ENCODE peak calls at places on chromosomes 12 and 14, in four cellular contexts. M is psoas muscle; G is cardiac muscle cell; P is CD8-positive, alpha-beta T cell. C is an unnamed sample. For H3K9me3, the result is how much of the 10 kb centered on the place peaks cover.

GRCh38 chr14:90354551-90355298 is 23.0 kb upstream of the NRDE2 start:
- DNase-seq in M (no peak), G (peak), P (no peak), C (no peak)

GRCh38 chr12:16094437-16094836 is 183.0 kb downstream of the SLC15A5 start:
- DNase-seq in M (no peak), G (no peak), P (no peak), C (no peak)

GRCh38 chr12:123076604-123077297 is 74.1 kb downstream of the PITPNM2 start:
- DNase-seq in M (no peak), G (no peak), P (no peak), C (no peak)

GRCh38 chr14:71555654-71556559 is 376.3 kb upstream of the RGS6 start:
- DNase-seq in M (no peak), G (peak), P (no peak), C (peak)

GRCh38 chr14:70036665-70037064 is 152.1 kb downstream of the SLC8A3 start:
- DNase-seq in M (no peak), G (no peak), P (no peak), C (no peak)

GRCh38 chr14:76768201-76768656 is 7.0 kb downstream of the VASH1 start:
- DNase-seq in M (peak), G (peak), P (peak), C (no peak)

GRCh38 chr12:6303046-6303445 is 7.4 kb upstream of the PLEKHG6 start:
- DNase-seq in M (no peak), G (no peak), P (no peak), C (no peak)

GRCh38 chr14:51862171-51862838 is 1.9 kb downstream of the GNG2 start:
- DNase-seq in M (no peak), G (peak), P (no peak), C (no peak)

GRCh38 chr12:30880061-30880460 is 46.5 kb upstream of the TSPAN11 start:
- DNase-seq in M (no peak), G (no peak), P (no peak), C (no peak)

GRCh38 chr12:9347328-9348127 is 139.3 kb upstream of the PZP start:
- DNase-seq in M (no peak), G (peak), P (no peak), C (no peak)

GRCh38 chr12:90773526-90773925 is 181.4 kb downstream of the CCER1 start:
- DNase-seq in M (no peak), G (peak), P (no peak), C (no peak)

GRCh38 chr14:96203635-96204034 is 1.0 kb upstream of the BDKRB2 start:
- DNase-seq in M (no peak), G (no peak), P (no peak), C (no peak)

GRCh38 chr14:72804653-72805180 is 89.2 kb downstream of the DPF3 start:
- DNase-seq in M (no peak), G (no peak), P (no peak), C (no peak)

GRCh38 chr12:127194176-127194575 is 1072.8 kb upstream of the TMEM132C start:
- DNase-seq in M (no peak), G (no peak), P (no peak), C (no peak)

GRCh38 chr12:63952980-63953379 is 108.5 kb downstream of the SRGAP1 start:
- DNase-seq in M (no peak), G (no peak), P (no peak), C (no peak)

GRCh38 chr12:48003226-48004038 is 844 bp downstream of the COL2A1 start:
- DNase-seq in M (no peak), G (peak), P (no peak), C (no peak)

GRCh38 chr12:131833896-131834641 is 5.9 kb downstream of the MMP17 start:
- DNase-seq in M (no peak), G (peak), P (no peak), C (no peak)

GRCh38 chr14:65348137-65348536 is 64.4 kb upstream of the FUT8 start:
- DNase-seq in M (peak), G (no peak), P (no peak), C (no peak)

GRCh38 chr12:68825569-68826217 is 17.7 kb downstream of the MDM2 start:
- DNase-seq in M (no peak), G (no peak), P (no peak), C (no peak)

GRCh38 chr12:24945822-24946221 is 3.1 kb downstream of the BCAT1 start:
- DNase-seq in M (no peak), G (no peak), P (no peak), C (no peak)

GRCh38 chr12:48037267-48037915 is 33.1 kb upstream of the COL2A1 start:
- DNase-seq in M (no peak), G (peak), P (no peak), C (no peak)

GRCh38 chr12:123905319-123905925 is 67.2 kb downstream of the CCDC92 start:
- DNase-seq in M (no peak), G (peak), P (peak), C (no peak)

GRCh38 chr14:101353422-101353821 is 207.9 kb upstream of the DIO3 start:
- DNase-seq in M (no peak), G (no peak), P (no peak), C (no peak)

GRCh38 chr14:100810861-100811461 is 15.0 kb upstream of the MEG3 start:
- DNase-seq in M (no peak), G (peak), P (no peak), C (no peak)

GRCh38 chr14:21199611-21200570 is 44.0 kb upstream of the OR5AU1 start:
- DNase-seq in M (no peak), G (no peak), P (no peak), C (no peak)

GRCh38 chr14:69543341-69544249 is 31.1 kb downstream of the CCDC177 start:
- DNase-seq in M (peak), G (peak), P (no peak), C (peak)

GRCh38 chr14:53668861-53669260 is 287.8 kb downstream of the BMP4 start:
- DNase-seq in M (no peak), G (peak), P (no peak), C (no peak)

GRCh38 chr14:74048291-74048690 is 29.1 kb downstream of the BBOF1 start:
- DNase-seq in M (no peak), G (no peak), P (no peak), C (no peak)

GRCh38 chr12:14257734-14258467 is 107.6 kb upstream of the ATF7IP start:
- DNase-seq in M (peak), G (peak), P (peak), C (peak)

GRCh38 chr12:93336344-93336743 is 41.4 kb upstream of the NUDT4 start:
- DNase-seq in M (no peak), G (peak), P (no peak), C (no peak)

GRCh38 chr12:3520711-3521110 is 29.7 kb downstream of the PRMT8 start:
- DNase-seq in M (no peak), G (no peak), P (no peak), C (no peak)

GRCh38 chr12:30719060-30719459 is 23.4 kb upstream of the IPO8 start:
- DNase-seq in M (no peak), G (peak), P (no peak), C (no peak)

GRCh38 chr12:113850309-113851056 is 115.6 kb downstream of the RBM19 start:
- DNase-seq in M (peak), G (peak), P (no peak), C (peak)

GRCh38 chr12:26646571-26646970 is 186.4 kb downstream of the ITPR2 start:
- DNase-seq in M (no peak), G (no peak), P (no peak), C (no peak)

GRCh38 chr12:132972374-132972773 is 13.8 kb upstream of the ZNF26 start:
- DNase-seq in M (no peak), G (no peak), P (no peak), C (no peak)

GRCh38 chr12:132967736-132968135 is 11.6 kb upstream of the ZNF605 start:
- DNase-seq in M (no peak), G (no peak), P (no peak), C (no peak)

GRCh38 chr12:132965796-132966195 is 9.7 kb upstream of the ZNF605 start:
- DNase-seq in M (no peak), G (no peak), P (no peak), C (no peak)

GRCh38 chr12:132966676-132967415 is 10.7 kb upstream of the ZNF605 start:
- DNase-seq in M (no peak), G (no peak), P (no peak), C (no peak)
- H3K9me3 ChIP-seq in M (under half), G (under half), P (under half), C (half or more)

DNA sequence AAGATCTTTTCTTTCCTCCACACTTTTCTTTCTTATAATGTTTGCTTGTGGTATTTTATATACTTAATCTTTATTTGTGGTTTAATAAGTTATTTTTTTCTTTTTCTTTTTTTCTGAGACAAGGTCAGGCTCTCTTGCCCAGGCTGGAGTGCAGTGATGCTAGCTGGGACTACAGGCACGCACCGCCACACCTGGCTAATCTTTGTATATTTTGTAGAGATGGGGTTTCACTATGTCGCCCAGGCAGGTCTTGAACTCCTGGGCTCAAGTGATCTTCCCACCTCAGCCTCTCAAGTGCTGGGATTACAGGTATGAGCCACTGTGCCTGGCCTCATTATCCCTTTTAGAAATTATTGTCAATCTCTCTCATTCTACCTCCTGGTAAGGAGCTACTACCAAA is 87.1 kb downstream of the SCFD1 start:
- DNase-seq in M (no peak), G (no peak), P (no peak), C (no peak)
- H3K9me3 ChIP-seq in M (under half), G (under half), P (under half), C (under half)

DNA sequence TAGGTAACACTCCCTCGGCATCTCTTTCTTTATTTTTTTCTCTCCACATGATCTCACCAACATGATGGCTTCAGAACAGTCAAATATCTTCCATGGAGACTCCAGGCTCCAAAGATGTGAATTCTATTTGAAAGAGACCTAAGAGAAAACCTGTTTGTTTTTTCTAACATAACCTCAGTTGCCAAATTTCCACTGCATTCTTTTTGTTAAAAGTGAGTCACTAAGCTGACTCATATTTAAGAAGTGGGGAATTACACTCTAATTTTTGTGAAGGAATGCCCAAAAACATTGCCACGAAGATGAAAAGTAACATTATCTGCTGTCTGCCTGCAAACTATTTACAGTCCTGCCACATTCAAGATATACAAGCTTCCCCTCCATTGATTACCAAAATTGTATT is 1337.6 kb downstream of the LRFN5 start:
- DNase-seq in M (no peak), G (peak), P (no peak), C (no peak)
- H3K9me3 ChIP-seq in M (under half), G (under half), P (under half), C (under half)

GRCh38 chr14:106808907-106809306 is 1282.5 kb downstream of the TMEM121 start:
- DNase-seq in M (no peak), G (no peak), P (no peak), C (no peak)
- H3K9me3 ChIP-seq in M (under half), G (under half), P (under half), C (under half)

DNA sequence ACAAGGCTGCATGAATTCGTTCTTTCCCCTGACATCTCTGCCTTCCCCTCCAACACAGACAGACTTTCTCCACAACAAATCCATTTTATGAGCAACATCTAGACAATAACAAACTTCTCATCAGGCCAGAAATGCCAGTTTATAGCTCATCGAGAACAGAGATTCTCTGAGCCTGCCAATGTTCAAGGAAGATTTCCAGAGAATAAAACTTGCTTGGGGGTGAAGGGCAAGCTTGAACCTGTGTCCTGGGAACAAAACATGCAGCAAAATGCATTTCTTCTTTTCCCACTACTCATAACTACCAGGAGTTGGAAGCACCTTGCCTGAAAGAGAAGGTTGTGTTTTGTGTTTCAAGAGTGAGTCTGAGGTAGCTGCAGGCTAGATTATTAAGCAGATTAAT is 6.8 kb downstream of the MAP1LC3B2 start:
- DNase-seq in M (no peak), G (no peak), P (no peak), C (no peak)
- H3K9me3 ChIP-seq in M (under half), G (under half), P (under half), C (under half)

C was measured in mucosa of descending colon.